ENCODE peak calls at places on chromosomes 2 and 18, in six cellular contexts. F is HCT116; Y is hypothalamus; N is AG08395; D is NCI-H1105; E is naive thymus-derived CD4-positive, alpha-beta T cell. Q is an unnamed sample.

GRCh38 chr2:218396688-218397501 is 2.8 kb upstream of the CTDSP1 start:
- DNase-seq in F (no peak), Y (peak), N (peak), D (peak), E (peak), Q (peak)

GRCh38 chr2:121244616-121245015 is 40.4 kb downstream of the TFCP2L1 start:
- DNase-seq in F (no peak), Y (no peak), N (no peak), D (no peak), E (no peak), Q (no peak)

GRCh38 chr2:74048843-74049519 is 64.3 kb downstream of the TET3 start:
- DNase-seq in F (no peak), Y (no peak), N (no peak), D (no peak), E (no peak), Q (no peak)

GRCh38 chr2:186575856-186576255 is 14.0 kb upstream of the ITGAV start:
- DNase-seq in F (no peak), Y (no peak), N (no peak), D (no peak), E (no peak), Q (no peak)

GRCh38 chr2:179825494-179825893 is 35.9 kb downstream of the ZNF385B start:
- DNase-seq in F (no peak), Y (no peak), N (no peak), D (no peak), E (no peak), Q (no peak)

GRCh38 chr18:23354625-23355024 is 98.5 kb upstream of the RIOK3 start:
- DNase-seq in F (no peak), Y (no peak), N (no peak), D (no peak), E (no peak), Q (peak)

GRCh38 chr2:152558174-152559091 is 158.8 kb downstream of the PRPF40A start:
- DNase-seq in F (no peak), Y (no peak), N (peak), D (no peak), E (no peak), Q (peak)

GRCh38 chr2:29281585-29281984 is 166.4 kb downstream of the CLIP4 start:
- DNase-seq in F (no peak), Y (peak), N (no peak), D (peak), E (no peak), Q (peak)

GRCh38 chr2:24471662-24472061 is 19.4 kb upstream of the NCOA1 start:
- DNase-seq in F (no peak), Y (no peak), N (no peak), D (no peak), E (no peak), Q (no peak)

GRCh38 chr2:73020657-73021370 is 50.7 kb downstream of the SFXN5 start:
- DNase-seq in F (no peak), Y (no peak), N (peak), D (no peak), E (no peak), Q (peak)

GRCh38 chr2:207815254-207815653 is 45.5 kb upstream of the FZD5 start:
- DNase-seq in F (no peak), Y (no peak), N (no peak), D (no peak), E (no peak), Q (no peak)

GRCh38 chr2:150997702-150998480 is 263.8 kb downstream of the RBM43 start:
- DNase-seq in F (no peak), Y (no peak), N (peak), D (no peak), E (no peak), Q (no peak)

GRCh38 chr2:115119086-115119485 is 676.6 kb downstream of the DPP10 start:
- DNase-seq in F (no peak), Y (no peak), N (no peak), D (no peak), E (no peak), Q (no peak)

GRCh38 chr2:42127425-42128424 is 41.4 kb upstream of the EML4 start:
- DNase-seq in F (no peak), Y (no peak), N (no peak), D (no peak), E (peak), Q (no peak)

GRCh38 chr2:179031731-179032408 is 18.1 kb downstream of the CCDC141 start:
- DNase-seq in F (no peak), Y (no peak), N (no peak), D (no peak), E (peak), Q (no peak)

GRCh38 chr2:54047076-54047475 is 68.3 kb upstream of the ACYP2 start:
- DNase-seq in F (no peak), Y (no peak), N (no peak), D (no peak), E (no peak), Q (no peak)

GRCh38 chr2:157793053-157793612 is 83.0 kb downstream of the ACVR1 start:
- DNase-seq in F (no peak), Y (no peak), N (no peak), D (no peak), E (no peak), Q (no peak)

GRCh38 chr18:22180722-22181121 is 11.3 kb downstream of the GATA6 start:
- DNase-seq in F (no peak), Y (no peak), N (no peak), D (no peak), E (no peak), Q (no peak)

GRCh38 chr2:204086167-204086566 is 149.6 kb downstream of the ICOS start:
- DNase-seq in F (no peak), Y (no peak), N (no peak), D (no peak), E (no peak), Q (no peak)

GRCh38 chr2:66960161-66960560 is 437.0 kb upstream of the ETAA1 start:
- DNase-seq in F (no peak), Y (no peak), N (no peak), D (no peak), E (no peak), Q (no peak)

GRCh38 chr2:11866358-11867335 is 120.2 kb downstream of the LPIN1 start:
- DNase-seq in F (no peak), Y (no peak), N (no peak), D (no peak), E (no peak), Q (no peak)

GRCh38 chr2:129331638-129332037 is 647.8 kb upstream of the RAB6C start:
- DNase-seq in F (no peak), Y (no peak), N (no peak), D (no peak), E (no peak), Q (no peak)

GRCh38 chr2:119431976-119432881 is 575 bp downstream of the TMEM37 start:
- DNase-seq in F (no peak), Y (no peak), N (no peak), D (no peak), E (no peak), Q (peak)

GRCh38 chr2:61660511-61661388 is 122.6 kb upstream of the XPO1 start:
- DNase-seq in F (no peak), Y (peak), N (no peak), D (no peak), E (no peak), Q (no peak)

GRCh38 chr2:33278245-33278943 is 198.1 kb upstream of the RASGRP3 start:
- DNase-seq in F (no peak), Y (no peak), N (no peak), D (no peak), E (no peak), Q (no peak)

GRCh38 chr2:70726947-70727725 is 40.9 kb downstream of the ADD2 start:
- DNase-seq in F (peak), Y (no peak), N (peak), D (no peak), E (no peak), Q (no peak)

GRCh38 chr18:25168011-25168410 is 184.0 kb downstream of the ZNF521 start:
- DNase-seq in F (no peak), Y (no peak), N (no peak), D (no peak), E (no peak), Q (no peak)

GRCh38 chr2:69969126-69969983 is 7.9 kb upstream of the ASPRV1 start:
- DNase-seq in F (no peak), Y (no peak), N (no peak), D (no peak), E (no peak), Q (no peak)

GRCh38 chr2:138504546-138505239 is 3.1 kb downstream of the SPOPL start:
- DNase-seq in F (no peak), Y (no peak), N (no peak), D (no peak), E (no peak), Q (no peak)

GRCh38 chr2:218891275-218892135 is 10.9 kb downstream of the WNT10A start:
- DNase-seq in F (no peak), Y (no peak), N (no peak), D (no peak), E (no peak), Q (no peak)